ENCODE peak calls at places on chromosomes 7 and 10, in ten cellular contexts. V is fibroblast of mammary gland; W is CD4-positive, alpha-beta T cell; M is fibroblast of pulmonary artery; F is Calu3; P is cardiac muscle cell; T is A549; O is hepatocyte; D is neural crest cell; N is stomach. H is an unnamed sample.

GRCh38 chr7:108265007-108265406 is 134.8 kb upstream of the LAMB4 start:
- DNase-seq in V (no peak), W (no peak), M (no peak), F (no peak), P (no peak), T (no peak), O (no peak), D (no peak), N (no peak), H (no peak)

GRCh38 chr10:80161321-80162084 is 29.0 kb downstream of the PLAC9 start:
- DNase-seq in V (no peak), W (no peak), M (no peak), F (no peak), P (peak; percentile 27), T (peak; percentile 40), O (no peak), D (no peak), N (no peak), H (no peak)

GRCh38 chr7:159030490-159031134 is 114.1 kb downstream of the VIPR2 start:
- DNase-seq in V (peak; percentile 15), W (no peak), M (peak; percentile 15), F (peak; percentile 80), P (peak; percentile 34), T (peak; percentile 69), O (peak; percentile 83), D (peak; percentile 61), N (peak; percentile 64), H (peak; percentile 75)

GRCh38 chr10:14822879-14823755 is 14.7 kb downstream of the CDNF start:
- DNase-seq in V (peak; percentile 54), W (no peak), M (peak; percentile 55), F (peak; percentile 49), P (peak; percentile 69), T (peak; percentile 66), O (peak; percentile 47), D (no peak), N (peak; percentile 31), H (peak; percentile 58)

GRCh38 chr10:68870545-68871104 is 30.5 kb upstream of the DDX50 start:
- DNase-seq in V (no peak), W (no peak), M (no peak), F (no peak), P (no peak), T (no peak), O (no peak), D (no peak), N (no peak), H (no peak)

GRCh38 chr10:102597131-102597891 is 47.0 kb upstream of the TRIM8 start:
- DNase-seq in V (no peak), W (no peak), M (no peak), F (no peak), P (no peak), T (no peak), O (no peak), D (no peak), N (no peak), H (no peak)

GRCh38 chr10:79488870-79489269 is 23.5 kb upstream of the EIF5AL1 start:
- DNase-seq in V (no peak), W (no peak), M (no peak), F (no peak), P (no peak), T (no peak), O (no peak), D (no peak), N (no peak), H (no peak)

GRCh38 chr7:148334441-148334956 is 256.1 kb upstream of the C7orf33 start:
- DNase-seq in V (no peak), W (no peak), M (no peak), F (no peak), P (no peak), T (no peak), O (no peak), D (no peak), N (no peak), H (no peak)

GRCh38 chr10:113053881-113054280 is 103.8 kb downstream of the TCF7L2 start:
- DNase-seq in V (no peak), W (no peak), M (peak; percentile 58), F (no peak), P (no peak), T (no peak), O (no peak), D (no peak), N (no peak), H (no peak)

GRCh38 chr10:113051456-113051855 is 101.4 kb downstream of the TCF7L2 start:
- DNase-seq in V (no peak), W (no peak), M (no peak), F (no peak), P (no peak), T (no peak), O (no peak), D (no peak), N (no peak), H (no peak)

GRCh38 chr10:113053091-113053490 is 103.0 kb downstream of the TCF7L2 start:
- DNase-seq in V (no peak), W (no peak), M (no peak), F (no peak), P (no peak), T (no peak), O (no peak), D (no peak), N (no peak), H (no peak)

GRCh38 chr10:113049881-113050280 is 99.8 kb downstream of the TCF7L2 start:
- DNase-seq in V (no peak), W (no peak), M (no peak), F (no peak), P (no peak), T (no peak), O (no peak), D (no peak), N (no peak), H (no peak)

GRCh38 chr10:113052076-113052830 is 102.2 kb downstream of the TCF7L2 start:
- DNase-seq in V (peak; percentile 62), W (no peak), M (peak; percentile 36), F (no peak), P (no peak), T (no peak), O (no peak), D (no peak), N (no peak), H (no peak)
- TF ChIP-seq CTCF in V (peak; percentile 53), W (no peak), M (peak; percentile 34), F (no peak), P (peak; percentile 29), T (peak; percentile 38), O (peak; percentile 21), D (peak; percentile 29), N (peak; percentile 10), H (no peak)

DNA sequence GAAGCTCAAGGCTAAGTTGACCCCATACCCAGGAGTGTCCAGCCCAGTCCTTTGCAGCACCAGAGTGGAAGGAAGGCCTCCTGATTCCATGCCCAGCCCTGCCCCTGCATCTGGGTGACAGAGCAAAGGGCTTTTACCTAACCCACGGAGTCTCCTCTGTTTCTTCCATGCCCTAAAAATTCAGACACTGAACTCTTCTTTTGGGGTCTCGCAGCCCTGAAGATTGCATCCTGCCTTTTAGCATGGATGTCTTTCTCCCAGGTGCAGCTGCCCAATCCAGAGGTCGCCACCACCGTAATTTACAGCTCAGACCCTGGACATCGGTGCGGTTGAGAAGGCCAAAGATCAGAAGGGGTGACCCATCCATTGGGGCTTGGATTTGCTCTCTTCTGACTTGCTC is 50.8 kb downstream of the CXCL12 start:
- DNase-seq in V (no peak), W (no peak), M (no peak), F (no peak), P (no peak), T (no peak), O (no peak), D (no peak), N (no peak), H (no peak)
- TF ChIP-seq CTCF in V (no peak), W (no peak), M (no peak), F (no peak), P (no peak), T (no peak), O (no peak), D (no peak), N (no peak), H (no peak)

GRCh38 chr7:95317966-95318365 is 6.4 kb downstream of the PON1 start:
- DNase-seq in V (no peak), W (no peak), M (no peak), F (no peak), P (no peak), T (no peak), O (no peak), D (no peak), N (no peak), H (no peak)
- TF ChIP-seq CTCF in V (no peak), W (no peak), M (no peak), F (no peak), P (no peak), T (no peak), O (no peak), D (no peak), N (no peak), H (no peak)

GRCh38 chr7:2383543-2384274 is 19.7 kb upstream of the CHST12 start:
- DNase-seq in V (no peak), W (no peak), M (no peak), F (no peak), P (no peak), T (no peak), O (no peak), D (no peak), N (no peak), H (no peak)

GRCh38 chr7:2381227-2381626 is 22.2 kb upstream of the CHST12 start:
- DNase-seq in V (no peak), W (no peak), M (no peak), F (no peak), P (no peak), T (no peak), O (no peak), D (no peak), N (no peak), H (no peak)

GRCh38 chr7:2386964-2387669 is 16.3 kb upstream of the CHST12 start:
- DNase-seq in V (no peak), W (no peak), M (no peak), F (no peak), P (no peak), T (no peak), O (no peak), D (no peak), N (no peak), H (no peak)

GRCh38 chr7:2381881-2382509 is 21.4 kb upstream of the CHST12 start:
- DNase-seq in V (no peak), W (no peak), M (no peak), F (no peak), P (no peak), T (no peak), O (no peak), D (no peak), N (no peak), H (no peak)

DNA sequence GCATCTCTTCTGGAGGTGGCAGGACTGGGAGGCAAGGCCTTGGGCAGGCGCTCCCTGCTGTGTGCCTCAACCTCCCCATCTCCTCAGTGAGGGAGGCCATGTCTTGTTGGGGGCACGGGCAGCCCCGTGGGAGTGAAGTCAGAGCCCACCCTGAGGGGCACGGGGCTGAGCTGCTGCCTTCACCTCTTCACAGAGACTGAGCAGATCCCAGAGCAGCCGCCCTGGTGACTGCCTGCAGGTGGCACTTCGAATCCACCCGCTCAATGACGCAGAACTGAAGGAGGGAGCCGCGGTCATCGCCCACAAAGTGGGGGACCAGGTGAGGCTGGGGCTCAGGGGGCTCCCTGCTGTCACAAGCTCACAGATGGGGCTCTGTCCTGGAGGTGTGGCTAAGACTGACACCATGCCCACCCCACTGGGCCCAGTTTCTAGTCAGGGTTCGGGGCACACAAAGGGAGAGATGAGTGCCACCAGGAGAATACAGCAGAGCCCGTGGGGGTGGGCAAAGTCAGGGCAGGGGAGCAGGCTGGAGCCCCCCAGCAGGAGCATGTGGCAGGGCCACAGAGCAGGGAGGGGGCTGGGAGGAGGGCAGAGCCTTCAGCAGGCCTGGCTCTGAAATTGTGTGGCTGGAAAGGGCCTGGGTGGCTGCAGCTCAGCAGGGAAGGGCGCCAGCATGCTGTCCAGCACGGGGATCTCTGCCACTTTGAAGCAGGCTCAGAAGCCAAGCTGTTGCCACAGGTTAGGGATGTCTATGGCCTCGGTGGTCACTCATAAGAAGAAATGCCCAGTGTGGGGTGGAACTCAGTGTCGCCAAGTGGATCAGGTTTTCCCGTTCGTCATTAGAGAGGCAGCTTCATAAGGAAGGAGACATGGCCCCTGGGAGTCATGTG is 18.8 kb upstream of the CHST12 start:
- DNase-seq in V (no peak), W (no peak), M (no peak), F (no peak), P (no peak), T (no peak), O (no peak), D (no peak), N (no peak), H (no peak)
- TF ChIP-seq CTCF in V (no peak), W (no peak), M (no peak), F (no peak), P (no peak), T (no peak), O (peak; percentile 13), D (no peak), N (no peak), H (no peak)